ENCODE peak calls at places on chromosomes 5 and 9, in six cellular contexts. E is IMR-90, G is GM23248, D is right atrium auricular region, P is A673, M is fibroblast of mammary gland. X is an unnamed sample.

GRCh38 chr5:10209004-10209403 is 40.7 kb downstream of the ATPSCKMT start:
- DNase-seq in E (no peak), G (no peak), D (no peak), P (no peak), M (no peak), X (no peak)

GRCh38 chr9:35649431-35650340 is 1.0 kb downstream of the SIT1 start:
- DNase-seq in E (no peak), G (peak; percentile 82), D (no peak), P (no peak), M (peak; percentile 67), X (peak; percentile 36)

GRCh38 chr9:112487008-112487798 is 576 bp downstream of the KIAA1958 start:
- DNase-seq in E (peak; percentile 36), G (peak; percentile 76), D (no peak), P (peak; percentile 83), M (peak; percentile 29), X (peak; percentile 39)

GRCh38 chr9:110099236-110099741 is 108.7 kb downstream of the C9orf152 start:
- DNase-seq in E (peak; percentile 84), G (peak; percentile 93), D (peak; percentile 72), P (peak; percentile 64), M (peak; percentile 92), X (peak; percentile 89)

GRCh38 chr9:32603914-32604852 is 31.2 kb upstream of the NDUFB6 start:
- DNase-seq in E (no peak), G (peak; percentile 26), D (no peak), P (no peak), M (peak; percentile 21), X (no peak)

GRCh38 chr9:79255681-79256080 is 316.1 kb upstream of the TLE4 start:
- DNase-seq in E (no peak), G (no peak), D (no peak), P (no peak), M (no peak), X (no peak)

GRCh38 chr5:95761771-95762680 is 30.9 kb downstream of the RHOBTB3 start:
- DNase-seq in E (peak; percentile 94), G (peak; percentile 62), D (no peak), P (no peak), M (peak; percentile 25), X (peak; percentile 48)

GRCh38 chr9:135523521-135524129 is 2.4 kb downstream of the LCN1 start:
- DNase-seq in E (no peak), G (peak; percentile 21), D (no peak), P (no peak), M (no peak), X (no peak)

GRCh38 chr9:109138421-109138820 is 18.7 kb upstream of the TMEM245 start:
- DNase-seq in E (no peak), G (no peak), D (no peak), P (no peak), M (no peak), X (no peak)

GRCh38 chr5:54469655-54470054 is 14.2 kb downstream of the HSPB3 start:
- DNase-seq in E (peak; percentile 18), G (peak; percentile 46), D (no peak), P (no peak), M (peak; percentile 21), X (no peak)

GRCh38 chr9:77731008-77731698 is 83.0 kb upstream of the GNA14 start:
- DNase-seq in E (no peak), G (no peak), D (no peak), P (no peak), M (no peak), X (no peak)

GRCh38 chr5:164346785-164347630 is 841.6 kb downstream of the MAT2B start:
- DNase-seq in E (peak; percentile 5), G (no peak), D (no peak), P (no peak), M (no peak), X (no peak)

GRCh38 chr9:121888438-121888775 is 204.7 kb downstream of the TTLL11 start:
- DNase-seq in E (peak; percentile 85), G (peak; percentile 92), D (peak; percentile 69), P (peak; percentile 87), M (peak; percentile 85), X (peak; percentile 60)

GRCh38 chr5:110751902-110752762 is 13.3 kb downstream of the SLC25A46 start:
- DNase-seq in E (peak; percentile 88), G (no peak), D (no peak), P (no peak), M (peak; percentile 70), X (no peak)

GRCh38 chr5:172283862-172284274 is 304 bp upstream of the UBTD2 start:
- DNase-seq in E (peak; percentile 74), G (peak; percentile 92), D (peak; percentile 67), P (peak; percentile 89), M (peak; percentile 66), X (peak; percentile 83)

GRCh38 chr5:172283020-172283861 is at the start of gene UBTD2:
- DNase-seq in E (peak; percentile 70), G (peak; percentile 92), D (peak; percentile 68), P (peak; percentile 82), M (peak; percentile 59), X (peak; percentile 73)

GRCh38 chr5:172288465-172288864 is 4.9 kb upstream of the UBTD2 start:
- DNase-seq in E (no peak), G (peak; percentile 19), D (no peak), P (no peak), M (no peak), X (no peak)

GRCh38 chr5:172284275-172284971 is 859 bp upstream of the UBTD2 start:
- DNase-seq in E (no peak), G (peak; percentile 61), D (no peak), P (no peak), M (peak; percentile 24), X (no peak)

GRCh38 chr5:172285226-172286143 is 1.9 kb upstream of the UBTD2 start:
- DNase-seq in E (no peak), G (peak; percentile 51), D (no peak), P (no peak), M (peak; percentile 30), X (no peak)
- H3K4me3 ChIP-seq in E (no peak overlapping the region), G (peak overlapping the region; percentile 93), D (no peak overlapping the region), P (peak overlapping the region; percentile 94), M (no peak overlapping the region), X (no peak overlapping the region)

DNA sequence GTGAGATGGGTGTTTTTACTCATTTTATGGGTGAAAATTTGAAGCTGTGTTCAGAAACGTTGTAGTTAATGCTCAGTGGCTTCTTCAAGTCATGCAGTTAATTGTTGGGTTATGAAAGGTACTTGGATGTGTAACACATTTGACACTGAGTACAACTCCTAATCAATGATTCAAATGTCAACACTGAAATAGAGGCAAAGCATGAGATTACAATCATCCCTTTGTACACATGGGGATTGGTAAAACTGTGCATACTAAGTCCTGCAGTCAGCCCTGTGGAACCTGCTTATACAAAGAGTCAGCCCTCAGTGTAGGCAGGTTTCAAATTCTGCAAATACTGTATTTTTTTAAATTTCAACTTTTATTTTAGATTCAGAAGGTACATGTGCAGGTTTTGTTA is 3.3 kb downstream of the ABLIM3 start:
- DNase-seq in E (no peak), G (no peak), D (no peak), P (no peak), M (peak; percentile 26), X (no peak)
- H3K4me3 ChIP-seq in E (no peak overlapping the region), G (no peak overlapping the region), D (no peak overlapping the region), P (no peak overlapping the region), M (peak overlapping the region; percentile 46), X (peak overlapping the region; percentile 44)

GRCh38 chr9:124017929-124018730 is 6.6 kb downstream of the LHX2 start:
- DNase-seq in E (no peak), G (no peak), D (no peak), P (no peak), M (no peak), X (no peak)

GRCh38 chr9:124020520-124021384 is 9.2 kb downstream of the LHX2 start:
- DNase-seq in E (no peak), G (no peak), D (no peak), P (no peak), M (no peak), X (no peak)

GRCh38 chr9:124017064-124017928 is 5.7 kb downstream of the LHX2 start:
- DNase-seq in E (no peak), G (no peak), D (no peak), P (no peak), M (no peak), X (no peak)

GRCh38 chr9:124019771-124020519 is 8.4 kb downstream of the LHX2 start:
- DNase-seq in E (no peak), G (no peak), D (no peak), P (no peak), M (no peak), X (no peak)

DNA sequence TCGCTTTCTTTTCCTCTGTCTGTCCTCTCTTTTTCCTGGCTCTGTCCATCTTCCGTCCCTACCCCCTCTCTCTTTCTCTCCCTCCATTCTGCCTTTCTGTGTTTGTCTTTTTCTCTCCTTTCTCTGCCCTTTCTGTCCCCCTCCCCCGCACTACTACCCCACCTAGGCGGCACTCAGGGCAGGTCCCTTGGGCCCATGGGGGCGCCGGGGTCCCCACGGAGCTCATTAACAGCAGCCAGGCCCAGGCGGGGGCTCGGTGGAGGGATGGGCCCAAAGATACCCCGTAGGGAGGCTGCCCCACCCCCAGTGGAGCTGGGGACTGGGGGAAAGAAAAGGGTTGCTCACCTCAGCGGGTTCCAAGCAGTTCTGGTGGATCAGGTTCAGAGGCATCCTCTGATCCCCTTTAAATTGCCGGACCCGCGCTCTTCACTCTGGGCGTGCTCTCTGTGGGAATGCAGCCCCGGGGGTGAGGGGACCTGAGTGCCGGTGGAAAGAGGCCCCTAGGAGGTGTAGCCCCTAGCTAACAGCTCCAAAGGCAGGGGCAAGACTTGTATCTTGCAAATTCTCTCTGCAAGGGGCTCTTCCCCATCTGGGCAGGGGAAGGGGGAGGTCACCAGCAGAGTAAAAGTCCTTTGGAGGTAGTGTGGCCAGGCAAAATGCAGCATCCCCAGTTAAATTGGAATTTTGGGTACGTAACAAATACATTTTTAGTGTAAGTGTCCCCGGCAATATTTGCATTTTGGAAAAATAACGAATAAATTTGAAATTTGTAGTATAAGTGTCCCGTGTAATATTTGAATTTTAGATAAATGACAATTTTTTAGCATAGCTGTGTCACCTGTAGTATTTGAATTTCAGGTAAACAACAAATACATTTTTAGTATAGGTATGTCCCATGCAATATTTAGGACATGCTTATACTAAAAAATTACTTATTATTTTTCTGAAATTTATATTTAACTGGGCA is 7.4 kb downstream of the LHX2 start:
- DNase-seq in E (no peak), G (no peak), D (no peak), P (no peak), M (no peak), X (no peak)
- H3K4me3 ChIP-seq in E (no peak overlapping the region), G (peak overlapping the region; percentile 49), D (no peak overlapping the region), P (no peak overlapping the region), M (no peak overlapping the region), X (peak overlapping the region; percentile 32)

GRCh38 chr5:77851229-77852067 is 75.3 kb upstream of the TBCA start:
- DNase-seq in E (peak; percentile 14), G (peak; percentile 66), D (no peak), P (peak; percentile 42), M (peak; percentile 25), X (peak; percentile 22)
- H3K4me3 ChIP-seq in E (peak overlapping the region; percentile 62), G (peak overlapping the region; percentile 77), D (peak overlapping the region; percentile 58), P (peak overlapping the region; percentile 56), M (peak overlapping the region; percentile 52), X (peak overlapping the region; percentile 58)

DNA sequence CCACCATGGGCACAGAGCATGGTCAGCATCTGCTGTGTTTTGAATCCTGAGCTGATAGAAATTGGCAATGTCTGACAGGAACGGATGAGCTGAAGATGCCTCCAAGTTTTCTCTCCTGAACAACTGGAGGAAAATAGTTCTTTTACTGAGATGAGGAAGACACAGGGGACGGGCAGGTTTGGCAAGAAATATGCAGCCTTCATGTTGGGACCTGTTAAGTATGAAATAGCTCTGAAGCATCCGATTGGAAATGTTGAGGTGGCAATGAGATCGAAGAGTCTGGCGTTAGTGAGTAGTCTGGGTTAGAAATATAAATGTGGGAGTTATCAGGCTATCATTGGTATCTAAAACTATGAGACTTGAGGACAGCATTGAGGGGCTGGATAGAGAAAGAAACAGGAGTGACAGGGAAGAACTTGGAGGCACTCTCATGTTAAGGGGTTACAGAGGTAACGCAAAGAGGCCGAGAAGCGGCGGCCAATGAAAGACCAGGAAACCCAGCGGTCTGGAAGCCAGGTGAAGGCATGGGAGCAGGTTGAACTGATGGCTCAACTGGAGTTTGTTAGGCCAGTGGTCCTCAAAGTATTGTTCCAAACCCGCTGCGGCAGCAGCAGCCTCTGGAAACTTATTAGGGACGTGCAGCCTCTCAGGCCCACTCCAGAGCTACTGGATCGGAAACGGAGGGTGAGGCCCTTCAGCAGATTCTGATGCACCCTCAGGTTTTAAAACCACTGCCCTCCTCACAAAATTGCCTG is 1.0 kb upstream of the MAMDC2 start:
- DNase-seq in E (no peak), G (no peak), D (no peak), P (no peak), M (no peak), X (no peak)
- H3K4me3 ChIP-seq in E (no peak overlapping the region), G (no peak overlapping the region), D (peak overlapping the region; percentile 59), P (no peak overlapping the region), M (no peak overlapping the region), X (no peak overlapping the region)

X was measured in fibroblast of pulmonary artery.